ENCODE peak calls at places on chromosomes 2 and 18, in five cellular contexts. O is H9, N is H1, M is mesenchymal stem cell, X is trophoblast cell. D is an unnamed sample.

GRCh38 chr2:8663997-8664396 is 17.9 kb upstream of the ID2 start:
- DNase-seq in N (no peak), M (no peak), X (no peak), O (no peak), D (no peak)

GRCh38 chr2:69693472-69694450 is 48.2 kb upstream of the ANXA4 start:
- DNase-seq in X (no peak), O (no peak), N (no peak), M (no peak), D (no peak)

GRCh38 chr2:234968633-234969328 is 17.0 kb downstream of the SH3BP4 start:
- DNase-seq in O (no peak), M (no peak), X (no peak), N (no peak), D (no peak)

GRCh38 chr18:59059140-59059539 is 80.5 kb upstream of the SEC11C start:
- DNase-seq in O (no peak), M (no peak), X (no peak), N (no peak), D (no peak)

GRCh38 chr2:239302808-239303557 is 97.8 kb downstream of the HDAC4 start:
- DNase-seq in O (no peak), N (no peak), M (no peak), X (peak), D (no peak)

GRCh38 chr2:191933307-191934105 is 86.6 kb upstream of the CAVIN2 start:
- DNase-seq in O (no peak), X (no peak), N (no peak), M (peak), D (no peak)

GRCh38 chr2:96830064-96830562 is 13.7 kb downstream of the ANKRD23 start:
- DNase-seq in O (no peak), M (no peak), X (no peak), N (no peak), D (no peak)

GRCh38 chr2:106334802-106335201 is 133.4 kb downstream of the RGPD3 start:
- DNase-seq in N (no peak), X (no peak), O (no peak), M (no peak), D (no peak)

GRCh38 chr2:213376644-213377043 is 92.4 kb downstream of the SPAG16 start:
- DNase-seq in X (no peak), M (no peak), O (no peak), N (no peak), D (no peak)

GRCh38 chr2:61793389-61793836 is 60.4 kb downstream of the FAM161A start:
- DNase-seq in O (peak), X (peak), M (peak), N (peak), D (peak)

GRCh38 chr2:217835931-217836881 is 166.6 kb downstream of the TNS1 start:
- DNase-seq in O (peak), M (peak), X (peak), N (no peak), D (peak)

GRCh38 chr2:205802069-205802468 is 119.8 kb downstream of the NRP2 start:
- DNase-seq in X (no peak), N (no peak), M (no peak), O (no peak), D (no peak)

GRCh38 chr18:56315363-56315762 is 323.0 kb downstream of the TXNL1 start:
- DNase-seq in M (no peak), O (no peak), N (no peak), X (peak), D (no peak)

GRCh38 chr2:20164061-20164733 is 60.7 kb downstream of the SDC1 start:
- DNase-seq in M (peak), O (peak), X (no peak), N (no peak), D (no peak)

GRCh38 chr2:11006191-11006590 is 94.5 kb downstream of the KCNF1 start:
- DNase-seq in X (no peak), O (no peak), N (no peak), M (no peak), D (no peak)

GRCh38 chr2:145287686-145288085 is 767.8 kb upstream of the ZEB2 start:
- DNase-seq in O (no peak), X (no peak), M (peak), N (no peak), D (no peak)

GRCh38 chr2:99066602-99067001 is 74.9 kb upstream of the C2orf15 start:
- DNase-seq in X (peak), N (no peak), M (peak), O (no peak), D (peak)

GRCh38 chr2:158774663-158775062 is 20.5 kb upstream of the DAPL1 start:
- DNase-seq in N (no peak), O (no peak), X (no peak), M (no peak), D (no peak)

GRCh38 chr2:12071343-12071742 is 324.9 kb downstream of the LPIN1 start:
- DNase-seq in M (no peak), N (no peak), O (no peak), X (no peak), D (no peak)

GRCh38 chr2:109125595-109126500 is 3.2 kb upstream of the SH3RF3 start:
- DNase-seq in N (no peak), X (peak), M (peak), O (no peak), D (no peak)

GRCh38 chr2:84187258-84187657 is 271.8 kb downstream of the SUCLG1 start:
- DNase-seq in O (no peak), X (no peak), M (no peak), N (no peak), D (no peak)

GRCh38 chr2:61272421-61273070 is 110.6 kb downstream of the C2orf74 start:
- DNase-seq in X (no peak), M (no peak), N (no peak), O (no peak), D (no peak)

GRCh38 chr2:224982910-224983688 is 59.2 kb downstream of the DOCK10 start:
- DNase-seq in X (no peak), N (no peak), M (peak), O (no peak), D (no peak)

GRCh38 chr2:176239016-176239415 is 30.2 kb upstream of the MTX2 start:
- DNase-seq in M (no peak), X (no peak), N (no peak), O (no peak), D (no peak)
- H2BK12ac ChIP-seq in M (no peak), X (no peak), N (no peak), O (no peak), D (no peak)

GRCh38 chr18:42477261-42477660 is 522.2 kb downstream of the PIK3C3 start:
- DNase-seq in X (no peak), O (no peak), M (no peak), N (no peak), D (no peak)
- H2BK12ac ChIP-seq in X (no peak), O (no peak), M (no peak), N (no peak), D (no peak)

GRCh38 chr18:55001625-55002024 is 42.4 kb upstream of the CCDC68 start:
- DNase-seq in N (no peak), O (no peak), M (no peak), X (peak), D (no peak)
- H2BK12ac ChIP-seq in N (no peak), O (no peak), M (no peak), X (no peak), D (no peak)

DNA sequence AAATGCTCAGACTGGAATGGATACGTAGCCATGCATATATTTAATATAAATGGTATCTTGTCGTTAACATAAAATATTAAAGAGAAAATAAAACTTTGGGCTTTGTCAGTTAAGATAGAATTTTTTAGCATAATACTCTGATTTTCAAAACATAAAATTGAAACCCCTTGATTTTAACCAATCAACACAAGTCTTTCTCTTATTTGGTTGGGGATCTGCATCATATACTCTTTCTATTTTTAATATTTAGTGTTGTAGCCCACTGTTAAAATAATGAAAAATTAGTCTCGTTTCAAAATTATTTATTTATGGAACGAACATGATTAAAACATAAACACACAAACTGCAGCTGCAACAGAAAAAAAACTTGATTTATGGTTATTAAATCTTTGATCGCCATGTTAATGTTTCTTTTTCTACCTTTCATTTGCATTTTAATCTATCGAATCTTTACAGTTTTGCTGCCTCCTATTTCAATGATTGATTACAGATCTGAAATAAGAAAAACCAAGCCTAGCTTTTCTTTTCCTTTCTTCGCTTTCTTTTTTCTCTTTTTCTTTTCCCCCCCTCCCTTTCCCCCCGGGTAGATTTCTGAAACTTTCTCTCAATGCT is 145.5 kb downstream of the MEIS1 start:
- DNase-seq in M (no peak), X (no peak), N (no peak), O (no peak), D (no peak)
- H2BK12ac ChIP-seq in M (no peak), X (no peak), N (no peak), O (no peak), D (no peak)

DNA sequence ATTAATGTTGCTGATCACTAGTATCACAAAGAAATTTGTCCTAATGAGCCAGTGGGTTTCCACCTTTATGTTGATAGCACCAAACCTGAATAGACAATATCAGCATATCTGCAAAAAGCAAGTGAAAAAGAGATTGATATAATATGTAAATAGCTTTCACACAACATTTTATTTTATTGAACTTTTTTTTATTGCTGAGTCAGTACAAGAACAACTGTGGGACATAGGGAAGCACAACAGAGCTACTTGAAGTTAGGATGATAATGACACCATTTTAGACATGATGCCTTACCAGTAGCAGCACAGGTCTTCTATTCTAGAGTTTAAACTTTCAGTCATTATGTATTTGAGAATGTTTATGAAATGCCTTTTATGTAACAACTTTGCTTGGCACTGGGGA is 554.1 kb upstream of the SETBP1 start:
- DNase-seq in O (no peak), X (no peak), M (no peak), N (no peak), D (no peak)
- H2BK12ac ChIP-seq in O (no peak), X (no peak), M (no peak), N (no peak), D (no peak)

DNA sequence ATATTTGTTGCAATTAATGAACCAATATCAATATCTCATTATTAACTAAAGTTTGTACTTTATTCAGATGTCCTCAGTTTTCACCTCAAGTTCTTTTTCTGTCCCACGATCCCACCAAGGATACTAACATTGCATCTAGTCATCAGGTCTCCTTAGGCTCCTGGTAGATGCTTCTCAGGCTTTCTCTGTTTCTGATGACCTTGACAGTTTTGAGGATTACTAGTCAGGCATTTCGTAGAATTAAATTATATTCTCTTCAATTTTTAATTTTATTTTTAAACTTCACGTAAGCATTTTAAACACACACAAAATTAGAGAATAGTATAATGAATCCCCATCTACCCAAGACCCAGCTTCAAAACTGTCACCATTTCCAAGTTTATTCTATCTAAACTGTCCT is 5.6 kb upstream of the ACYP2 start:
- DNase-seq in N (no peak), M (no peak), X (no peak), O (no peak), D (no peak)
- H2BK12ac ChIP-seq in N (no peak), M (no peak), X (no peak), O (no peak), D (no peak)

GRCh38 chr2:226640501-226640900 is 159.1 kb downstream of the IRS1 start:
- DNase-seq in N (no peak), O (no peak), M (no peak), X (no peak), D (no peak)
- H2BK12ac ChIP-seq in N (no peak), O (no peak), M (no peak), X (no peak), D (no peak)

GRCh38 chr2:85961053-85961452 is 72.3 kb upstream of the ST3GAL5 start:
- DNase-seq in X (no peak), M (no peak), N (no peak), O (no peak), D (no peak)
- H2BK12ac ChIP-seq in X (no peak), M (no peak), N (no peak), O (no peak), D (no peak)